ENCODE peak calls at places on chromosome 2, in six cellular contexts. J is GM12891, A is K562, K is GM12878, T is HepG2, U is H1. P is an unnamed sample.
A peak's percentile ranks its signal among the peaks of the same experiment; 100 is the strongest.

GRCh38 chr2:138495384-138495783 is 6.2 kb upstream of the SPOPL start:
- DNase-seq in J (no peak), A (no peak), K (no peak), T (no peak), U (no peak), P (no peak)

GRCh38 chr2:58032751-58033055 is 13.9 kb upstream of the VRK2 start:
- DNase-seq in J (no peak), A (no peak), K (no peak), T (no peak), U (no peak), P (no peak)

GRCh38 chr2:191056218-191056617 is 42.2 kb upstream of the STAT1 start:
- DNase-seq in J (no peak), A (no peak), K (no peak), T (no peak), U (no peak), P (no peak)

GRCh38 chr2:99337164-99337930 is at the start of gene EIF5B:
- DNase-seq in J (peak; percentile 73), A (peak; percentile 99), K (peak; percentile 90), T (peak; percentile 96), U (peak; percentile 92), P (peak; percentile 81)

GRCh38 chr2:190501702-190502407 is 32.7 kb downstream of the NEMP2 start:
- DNase-seq in J (no peak), A (no peak), K (no peak), T (no peak), U (no peak), P (no peak)

GRCh38 chr2:166285215-166285614 is 90.5 kb downstream of the SCN9A start:
- DNase-seq in J (no peak), A (no peak), K (no peak), T (no peak), U (no peak), P (no peak)

GRCh38 chr2:48440103-48440390 is 89.9 kb upstream of the STON1 start:
- DNase-seq in J (no peak), A (no peak), K (no peak), T (no peak), U (no peak), P (no peak)

GRCh38 chr2:127043367-127044164 is 63.4 kb downstream of the BIN1 start:
- DNase-seq in J (no peak), A (no peak), K (no peak), T (no peak), U (peak; percentile 43), P (no peak)

GRCh38 chr2:212777020-212777491 is 238.5 kb upstream of the ERBB4 start:
- DNase-seq in J (no peak), A (peak; percentile 3), K (peak; percentile 17), T (peak; percentile 6), U (no peak), P (no peak)

GRCh38 chr2:95332036-95332435 is 34.9 kb downstream of the KCNIP3 start:
- DNase-seq in J (no peak), A (no peak), K (no peak), T (no peak), U (no peak), P (no peak)

GRCh38 chr2:236193026-236193425 is 24.8 kb upstream of the GBX2 start:
- DNase-seq in J (no peak), A (no peak), K (no peak), T (no peak), U (peak; percentile 52), P (no peak)

GRCh38 chr2:109351164-109351756 is 222.3 kb downstream of the SH3RF3 start:
- DNase-seq in J (no peak), A (no peak), K (no peak), T (no peak), U (peak; percentile 33), P (no peak)

GRCh38 chr2:54228945-54229344 is 27.1 kb downstream of the TSPYL6 start:
- DNase-seq in J (no peak), A (no peak), K (no peak), T (no peak), U (no peak), P (no peak)

DNA sequence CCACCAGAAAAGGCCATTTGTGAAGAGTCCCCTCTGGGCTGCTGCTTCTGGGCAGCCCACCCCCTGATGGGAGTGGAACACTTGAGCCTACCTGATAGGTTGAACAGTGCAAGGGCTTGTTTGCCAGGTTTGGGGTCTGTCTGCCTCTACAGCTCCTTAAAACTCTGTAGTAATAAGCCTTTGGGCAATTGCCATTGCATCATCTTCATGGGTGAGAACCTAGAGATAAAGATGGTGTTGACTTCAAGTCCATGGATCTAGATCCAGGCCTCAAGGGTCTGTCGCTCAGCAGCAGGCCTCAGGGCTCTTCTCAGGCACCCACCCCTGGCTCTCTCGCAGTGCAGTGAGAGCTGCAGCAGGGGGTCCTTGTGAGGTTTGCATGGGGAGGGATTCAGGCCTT is 47.1 kb upstream of the MCFD2 start:
- DNase-seq in J (no peak), A (no peak), K (no peak), T (no peak), U (no peak), P (no peak)
- TF ChIP-seq TAF1 in J (no peak), A (no peak), K (no peak), T (no peak), U (no peak), P (no peak)

GRCh38 chr2:176574415-176575236 is 305.4 kb downstream of the MTX2 start:
- DNase-seq in J (no peak), A (no peak), K (no peak), T (no peak), U (no peak), P (no peak)
- TF ChIP-seq POLR2AphosphoS5 in J (no peak), A (no peak), K (no peak), T (no peak), U (no peak), P (no peak)

GRCh38 chr2:11342561-11343343 is 1.7 kb downstream of the ROCK2 start:
- DNase-seq in J (no peak), A (peak; percentile 60), K (no peak), T (peak; percentile 94), U (no peak), P (no peak)
- TF ChIP-seq POLR2A in J (no peak), A (no peak), K (no peak), T (peak; percentile 43), U (no peak), P (no peak)

DNA sequence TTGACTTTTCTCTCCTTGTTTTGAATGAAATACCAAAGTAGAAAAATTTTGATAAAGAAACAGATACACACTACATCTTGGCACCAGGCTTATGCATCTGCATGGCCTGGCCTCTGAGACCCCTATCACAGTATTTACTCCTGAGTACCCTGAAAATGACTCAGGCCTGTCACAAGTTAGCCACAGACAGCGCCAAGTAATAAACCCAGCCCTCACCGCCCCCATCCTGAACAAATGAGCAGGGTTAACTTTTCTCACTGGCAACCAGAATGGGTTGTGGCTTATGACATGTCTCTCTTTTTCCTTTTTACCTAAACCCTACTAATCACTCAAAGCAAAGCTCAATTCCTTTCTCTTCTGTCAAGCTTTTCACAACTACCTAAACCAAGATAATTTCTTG is 35.3 kb downstream of the SPRED2 start:
- DNase-seq in J (no peak), A (peak; percentile 33), K (no peak), T (no peak), U (no peak), P (no peak)
- TF ChIP-seq TAF1 in J (no peak), A (no peak), K (no peak), T (no peak), U (no peak), P (no peak)

DNA sequence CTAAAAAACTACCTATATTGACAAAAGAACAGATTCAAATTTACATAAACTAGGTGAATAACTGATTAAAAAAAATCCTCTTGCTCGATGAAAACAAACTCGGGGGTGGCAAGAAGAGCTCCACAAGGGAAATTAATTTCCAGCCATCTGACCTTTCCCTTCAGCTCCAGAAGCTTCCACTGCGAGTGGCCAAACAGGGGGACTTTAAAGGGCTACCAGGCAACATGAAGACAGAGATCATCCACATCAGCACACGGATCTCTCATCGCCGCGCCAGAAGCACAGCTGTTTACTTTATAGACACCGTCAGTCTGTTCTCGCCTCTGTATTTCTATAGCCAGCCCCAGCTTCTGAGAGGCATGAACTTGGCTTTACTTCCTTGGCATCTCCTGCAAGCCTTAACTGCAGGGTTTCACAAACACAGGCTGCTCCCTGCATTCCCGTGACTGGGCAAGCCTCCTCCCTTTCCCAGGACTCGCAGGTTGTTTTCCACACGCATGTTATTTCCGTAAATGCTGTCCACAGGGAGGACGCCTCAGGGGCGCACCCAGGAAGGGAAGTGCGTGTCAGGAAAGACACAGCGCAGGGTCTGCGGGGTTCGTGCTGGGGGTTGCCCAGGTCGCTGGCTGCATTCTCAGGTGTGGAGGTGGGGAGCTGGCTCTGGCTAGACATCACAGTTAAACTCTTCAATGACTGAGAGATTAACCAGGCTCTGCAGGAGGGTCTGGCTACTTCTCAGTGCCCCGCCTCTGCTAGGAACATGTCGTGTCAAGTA is 85.0 kb downstream of the USP40 start:
- DNase-seq in J (no peak), A (no peak), K (no peak), T (no peak), U (no peak), P (no peak)
- TF ChIP-seq POLR2AphosphoS5 in J (no peak), A (no peak), K (no peak), T (no peak), U (no peak), P (no peak)

DNA sequence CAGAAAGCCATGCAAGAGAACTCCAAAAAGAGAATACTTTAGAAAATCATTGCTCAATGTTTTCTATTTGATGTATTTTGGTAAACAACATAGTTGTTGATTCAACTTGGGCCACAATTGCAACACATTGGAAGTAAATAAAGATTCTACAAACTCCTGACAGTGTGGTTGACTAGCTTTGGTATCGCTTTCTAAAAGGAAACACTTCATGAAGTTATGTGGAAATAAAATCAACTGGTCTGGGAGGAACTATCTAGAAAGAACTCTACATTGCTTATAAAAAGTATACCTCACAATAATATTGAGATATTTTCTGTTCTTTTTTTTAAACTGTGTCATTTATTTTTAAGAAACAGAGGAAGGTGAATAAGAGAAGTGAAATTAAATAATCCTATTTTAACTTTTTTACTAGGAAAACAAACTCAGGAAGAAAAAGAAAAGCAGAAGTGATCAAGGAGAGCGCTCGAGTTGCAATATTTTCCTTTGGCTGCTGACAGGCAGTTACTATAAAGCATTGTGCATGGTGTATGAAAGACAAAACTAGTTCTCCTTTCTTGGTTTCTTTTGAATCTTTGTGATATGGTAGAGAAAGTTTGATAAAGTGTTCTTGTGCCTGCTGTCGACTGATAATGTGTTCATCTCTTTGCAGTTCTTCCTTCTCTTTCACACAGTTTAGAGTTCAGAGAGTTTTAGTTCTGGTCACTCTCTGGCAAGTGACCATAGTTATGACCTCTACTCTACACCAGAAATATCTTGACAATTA is 3.0 kb downstream of the DHRS9 start:
- DNase-seq in J (no peak), A (peak; percentile 79), K (no peak), T (no peak), U (no peak), P (no peak)
- TF ChIP-seq POLR2A in J (no peak), A (no peak), K (no peak), T (no peak), U (no peak), P (no peak)